ENCODE peak calls at places on chromosomes 6 and 20, in eight cellular contexts. R is NCI-H82; E is GM10248; B is NCI-H1092 treated with DMSO at 0.1 percent for 48 hours; P is activated naive CD4-positive, alpha-beta T cell treated with anti-CD3 and anti-CD28 coated beads, Interleukin-2, amount 10 ng/mL, durations not matched to agents 7 days and 5 days; Q is CD14-positive monocyte; Y is NCI-H1417; M is T-helper 9 cell. H is an unnamed sample.

GRCh38 chr6:134015719-134016557 is 36.5 kb downstream of the SLC2A12 start:
- DNase-seq in R (no peak), E (no peak), B (no peak), P (no peak), Q (no peak), Y (no peak), M (no peak), H (no peak)

GRCh38 chr6:110097443-110097842 is 82.0 kb downstream of the WASF1 start:
- DNase-seq in R (no peak), E (no peak), B (no peak), P (no peak), Q (no peak), Y (no peak), M (no peak), H (no peak)

GRCh38 chr20:45138451-45139300 is 14.4 kb upstream of the WFDC12 start:
- DNase-seq in R (peak; percentile 54), E (peak; percentile 46), B (no peak), P (peak; percentile 79), Q (peak; percentile 66), Y (peak; percentile 37), M (peak; percentile 38), H (no peak)

GRCh38 chr6:167703781-167704180 is 122.9 kb upstream of the AFDN start:
- DNase-seq in R (no peak), E (no peak), B (no peak), P (no peak), Q (no peak), Y (no peak), M (no peak), H (no peak)

GRCh38 chr6:3230275-3231212 is 3.1 kb upstream of the TUBB2B start:
- DNase-seq in R (peak; percentile 70), E (no peak), B (peak; percentile 64), P (no peak), Q (no peak), Y (peak; percentile 96), M (no peak), H (peak; percentile 85)

GRCh38 chr6:33698494-33698893 is 13.0 kb downstream of the UQCC2 start:
- DNase-seq in R (no peak), E (no peak), B (no peak), P (no peak), Q (no peak), Y (no peak), M (no peak), H (no peak)

GRCh38 chr6:52507557-52508260 is 69.2 kb downstream of the TRAM2 start:
- DNase-seq in R (peak; percentile 57), E (no peak), B (no peak), P (no peak), Q (no peak), Y (no peak), M (no peak), H (no peak)

GRCh38 chr20:59082077-59082740 is 39.6 kb upstream of the PRELID3B start:
- DNase-seq in R (peak; percentile 62), E (no peak), B (no peak), P (no peak), Q (no peak), Y (peak; percentile 55), M (no peak), H (no peak)

GRCh38 chr6:158006821-158007570 is 25.3 kb downstream of the SYNJ2 start:
- DNase-seq in R (no peak), E (no peak), B (no peak), P (no peak), Q (no peak), Y (no peak), M (no peak), H (no peak)

GRCh38 chr6:41100871-41101287 is 28.1 kb downstream of the NFYA start:
- DNase-seq in R (no peak), E (no peak), B (no peak), P (no peak), Q (no peak), Y (no peak), M (no peak), H (no peak)

GRCh38 chr6:137161975-137162374 is 11.5 kb downstream of the IL22RA2 start:
- DNase-seq in R (no peak), E (no peak), B (no peak), P (no peak), Q (no peak), Y (no peak), M (no peak), H (no peak)

GRCh38 chr6:69861986-69862385 is 4.4 kb upstream of the COL19A1 start:
- DNase-seq in R (no peak), E (no peak), B (no peak), P (no peak), Q (no peak), Y (peak; percentile 9), M (no peak), H (no peak)

GRCh38 chr20:22719250-22719649 is 134.9 kb upstream of the FOXA2 start:
- DNase-seq in R (no peak), E (no peak), B (no peak), P (no peak), Q (no peak), Y (no peak), M (no peak), H (no peak)

GRCh38 chr6:53845290-53846073 is 50.7 kb downstream of the LRRC1 start:
- DNase-seq in R (no peak), E (no peak), B (no peak), P (no peak), Q (no peak), Y (no peak), M (no peak), H (no peak)

GRCh38 chr6:11437824-11438459 is 99.6 kb upstream of the TMEM170B start:
- DNase-seq in R (no peak), E (no peak), B (no peak), P (no peak), Q (no peak), Y (no peak), M (no peak), H (no peak)